ENCODE peak calls at places on chromosomes 2 and 18, in ten cellular contexts. O is neuronal stem cell, X is neural progenitor cell, R is hepatocyte, S is H9, P is K562, B is HCT116, F is A549, H is MM.1S, K is GM23248. A is an unnamed sample.

GRCh38 chr2:13682878-13683277 is 949.6 kb upstream of the LRATD1 start:
- DNase-seq in O (no peak), X (no peak), R (no peak), S (no peak), P (no peak), B (no peak), F (no peak), H (no peak), K (peak; percentile 45), A (peak; percentile 38)

GRCh38 chr2:192604295-192604694 is 409.6 kb upstream of the TMEFF2 start:
- DNase-seq in O (no peak), X (peak; percentile 1), R (no peak), S (peak; percentile 52), P (no peak), B (no peak), F (no peak), H (no peak), K (no peak), A (no peak)

GRCh38 chr18:52907522-52907921 is 567.5 kb downstream of the DCC start:
- DNase-seq in O (no peak), X (no peak), R (no peak), S (peak; percentile 38), P (no peak), B (no peak), F (no peak), H (no peak), K (no peak), A (no peak)

GRCh38 chr2:217669831-217670230 is 333.0 kb downstream of the TNS1 start:
- DNase-seq in O (no peak), X (no peak), R (no peak), S (no peak), P (no peak), B (no peak), F (no peak), H (no peak), K (peak; percentile 46), A (no peak)

GRCh38 chr2:156883828-156884615 is 373.5 kb upstream of the GALNT5 start:
- DNase-seq in O (no peak), X (no peak), R (no peak), S (no peak), P (no peak), B (no peak), F (peak; percentile 3), H (no peak), K (peak; percentile 74), A (peak; percentile 79)

GRCh38 chr2:170224692-170225091 is 46.7 kb downstream of the MYO3B start:
- DNase-seq in O (no peak), X (no peak), R (peak; percentile 13), S (no peak), P (no peak), B (no peak), F (no peak), H (no peak), K (no peak), A (no peak)

GRCh38 chr2:196534533-196534932 is 105.0 kb upstream of the CCDC150 start:
- DNase-seq in O (no peak), X (peak; percentile 9), R (no peak), S (no peak), P (no peak), B (no peak), F (no peak), H (no peak), K (no peak), A (no peak)

GRCh38 chr2:237060518-237061312 is 25.0 kb upstream of the COPS8 start:
- DNase-seq in O (peak; percentile 62), X (peak; percentile 82), R (peak; percentile 80), S (peak; percentile 72), P (peak; percentile 16), B (peak; percentile 48), F (peak; percentile 49), H (peak; percentile 56), K (peak; percentile 80), A (no peak)

GRCh38 chr2:203732953-203733510 is 26.6 kb downstream of the CD28 start:
- DNase-seq in O (no peak), X (no peak), R (no peak), S (no peak), P (no peak), B (no peak), F (no peak), H (no peak), K (no peak), A (no peak)

GRCh38 chr2:17672583-17673317 is 80.9 kb downstream of the SMC6 start:
- DNase-seq in O (no peak), X (no peak), R (no peak), S (no peak), P (no peak), B (no peak), F (peak; percentile 7), H (no peak), K (peak; percentile 83), A (no peak)

GRCh38 chr2:186757009-186757408 is 63.1 kb downstream of the FAM171B start:
- DNase-seq in O (peak; percentile 67), X (peak; percentile 87), R (no peak), S (no peak), P (no peak), B (no peak), F (no peak), H (no peak), K (no peak), A (no peak)

GRCh38 chr2:128416366-128416765 is 97.7 kb upstream of the HS6ST1 start:
- DNase-seq in O (no peak), X (no peak), R (no peak), S (peak; percentile 33), P (no peak), B (no peak), F (no peak), H (no peak), K (no peak), A (no peak)

GRCh38 chr2:136130045-136130444 is 12.1 kb upstream of the CXCR4 start:
- DNase-seq in O (no peak), X (no peak), R (no peak), S (no peak), P (no peak), B (no peak), F (no peak), H (no peak), K (no peak), A (no peak)

GRCh38 chr2:136130511-136130910 is 12.6 kb upstream of the CXCR4 start:
- DNase-seq in O (no peak), X (no peak), R (no peak), S (no peak), P (no peak), B (no peak), F (no peak), H (no peak), K (no peak), A (peak; percentile 71)

GRCh38 chr2:136129601-136130000 is 11.7 kb upstream of the CXCR4 start:
- DNase-seq in O (no peak), X (no peak), R (no peak), S (no peak), P (no peak), B (no peak), F (no peak), H (no peak), K (no peak), A (no peak)

GRCh38 chr2:136127356-136127755 is 9.4 kb upstream of the CXCR4 start:
- DNase-seq in O (no peak), X (no peak), R (no peak), S (no peak), P (no peak), B (no peak), F (no peak), H (no peak), K (no peak), A (no peak)

DNA sequence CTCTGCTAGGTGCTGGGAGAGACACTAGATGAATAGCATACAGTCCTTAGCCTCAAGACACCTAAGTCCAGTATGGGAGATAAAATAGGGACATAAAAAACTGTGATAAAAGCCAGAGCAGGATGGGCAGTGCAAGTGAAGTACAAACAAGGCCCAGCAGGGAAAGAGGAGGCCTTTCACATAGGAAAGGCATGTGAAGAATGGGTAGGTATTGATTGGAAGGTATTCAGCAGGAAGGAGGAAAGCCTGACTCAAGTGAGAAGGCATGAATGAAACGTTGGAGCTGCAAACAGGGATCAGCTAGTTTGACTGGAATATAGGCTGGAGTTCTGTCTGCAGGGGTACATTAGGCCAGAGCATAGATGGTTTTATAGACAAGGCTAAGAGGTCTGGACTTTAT is 11.0 kb upstream of the CXCR4 start:
- DNase-seq in O (no peak), X (no peak), R (no peak), S (no peak), P (no peak), B (no peak), F (no peak), H (no peak), K (no peak), A (no peak)
- H3K4me2 ChIP-seq in O (no peak overlapping the region), X (no peak overlapping the region), R (no peak overlapping the region), S (no peak overlapping the region), P (no peak overlapping the region), B (peak overlapping the region; percentile 27), F (no peak overlapping the region), H (no peak overlapping the region), K (no peak overlapping the region), A (no peak overlapping the region)

DNA sequence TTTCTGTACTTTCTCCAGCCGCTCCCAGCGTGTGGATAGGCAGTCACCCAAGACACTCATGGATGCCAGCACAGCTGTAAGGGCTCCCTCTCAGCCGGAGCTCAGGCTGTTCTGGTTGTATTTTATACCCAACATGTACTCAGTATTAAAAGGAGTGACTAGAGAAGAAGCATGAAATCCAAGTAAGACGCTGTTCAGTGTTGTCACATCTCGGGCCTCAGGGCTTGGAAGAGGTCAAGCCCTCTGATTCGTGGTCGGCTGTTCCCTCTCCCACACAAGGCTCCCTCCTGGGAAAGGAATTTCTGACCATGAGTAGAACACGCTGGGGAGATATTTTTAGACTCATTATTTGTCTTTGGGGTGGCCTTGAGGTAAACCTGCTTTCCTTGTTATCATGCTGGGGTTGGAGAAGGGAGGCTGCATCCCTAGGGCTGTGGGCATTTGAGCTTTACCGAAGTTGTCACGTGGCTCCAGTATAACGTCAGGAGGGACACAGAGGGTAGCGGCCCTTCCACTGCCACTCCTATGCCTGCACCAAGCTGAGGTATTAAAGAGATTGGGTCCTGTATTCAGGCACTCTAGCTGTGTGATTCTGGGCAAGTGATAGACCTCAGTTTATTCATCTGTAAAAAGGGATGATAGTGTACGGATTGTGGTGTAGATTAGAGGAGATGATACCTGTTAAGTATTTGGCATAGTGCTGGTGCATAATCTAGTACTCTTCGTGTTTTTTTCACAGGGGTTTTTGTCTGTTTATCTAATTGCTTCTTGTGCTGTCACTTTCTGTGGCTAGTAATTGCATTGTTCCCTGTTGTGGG is 34.1 kb downstream of the HK2 start:
- DNase-seq in O (no peak), X (no peak), R (peak; percentile 47), S (no peak), P (no peak), B (no peak), F (no peak), H (no peak), K (peak; percentile 84), A (no peak)
- H3K4me2 ChIP-seq in O (no peak overlapping the region), X (no peak overlapping the region), R (no peak overlapping the region), S (no peak overlapping the region), P (no peak overlapping the region), B (peak overlapping the region; percentile 62), F (peak overlapping the region; percentile 16), H (no peak overlapping the region), K (peak overlapping the region; percentile 23), A (no peak overlapping the region)

GRCh38 chr18:31225668-31226067 is 63.0 kb upstream of the DSC1 start:
- DNase-seq in O (peak; percentile 65), X (peak; percentile 83), R (no peak), S (peak; percentile 50), P (no peak), B (no peak), F (no peak), H (no peak), K (no peak), A (peak; percentile 72)
- H3K4me2 ChIP-seq in O (no peak overlapping the region), X (peak overlapping the region; percentile 23), R (peak overlapping the region; percentile 31), S (no peak overlapping the region), P (no peak overlapping the region), B (peak overlapping the region; percentile 37), F (peak overlapping the region; percentile 53), H (no peak overlapping the region), K (no peak overlapping the region), A (peak overlapping the region; percentile 13)

GRCh38 chr2:43426305-43427031 is 169.4 kb downstream of the THADA start:
- DNase-seq in O (no peak), X (no peak), R (peak; percentile 84), S (no peak), P (peak; percentile 72), B (peak; percentile 96), F (peak; percentile 88), H (peak; percentile 97), K (peak; percentile 98), A (peak; percentile 89)
- H3K4me2 ChIP-seq in O (no peak overlapping the region), X (no peak overlapping the region), R (peak overlapping the region; percentile 25), S (no peak overlapping the region), P (peak overlapping the region; percentile 68), B (peak overlapping the region; percentile 71), F (peak overlapping the region; percentile 51), H (peak overlapping the region; percentile 42), K (peak overlapping the region; percentile 54), A (no peak overlapping the region)